ENCODE peak calls at places on chromosomes 1 and 21, in six cellular contexts. O is HCT116, X is GM23338, G is transverse colon, A is esophagus muscularis mucosa, M is stomach. L is an unnamed sample. For H3K36me3, the result is how much of the 10 kb centered on the place peaks cover.

GRCh38 chr21:44812640-44813039 is 5.2 kb downstream of the SUMO3 start:
- DNase-seq in G (no peak), X (no peak), O (no peak), A (no peak), M (peak), L (no peak)

GRCh38 chr1:112995890-112996289 is 39.9 kb upstream of the SLC16A1 start:
- DNase-seq in O (no peak), G (no peak), X (no peak), M (no peak), A (no peak), L (no peak)

GRCh38 chr1:40783001-40783905 is at the start of gene KCNQ4:
- DNase-seq in A (no peak), M (peak), O (no peak), X (peak), G (peak), L (peak)

GRCh38 chr1:98028800-98029199 is 108.0 kb upstream of the DPYD start:
- DNase-seq in G (no peak), X (no peak), O (no peak), M (no peak), A (no peak), L (no peak)

GRCh38 chr1:50681931-50682330 is 258.7 kb upstream of the DMRTA2 start:
- DNase-seq in G (no peak), X (no peak), A (no peak), M (no peak), O (peak), L (no peak)

GRCh38 chr1:198754670-198755069 is 115.8 kb downstream of the PTPRC start:
- DNase-seq in A (no peak), M (no peak), G (no peak), O (no peak), X (no peak), L (no peak)

GRCh38 chr1:9909222-9910046 is 635 bp downstream of the CTNNBIP1 start:
- DNase-seq in O (no peak), M (peak), A (no peak), X (peak), G (peak), L (no peak)

GRCh38 chr1:109392788-109393580 is 4.7 kb downstream of the SORT1 start:
- DNase-seq in X (no peak), G (peak), O (no peak), M (peak), A (no peak), L (peak)

GRCh38 chr1:920008-920407 is 3.7 kb upstream of the SAMD11 start:
- DNase-seq in O (no peak), A (no peak), X (no peak), G (no peak), M (no peak), L (no peak)

GRCh38 chr1:181056560-181056959 is 22.8 kb downstream of the MR1 start:
- DNase-seq in M (no peak), O (no peak), A (no peak), G (no peak), X (no peak), L (no peak)

DNA sequence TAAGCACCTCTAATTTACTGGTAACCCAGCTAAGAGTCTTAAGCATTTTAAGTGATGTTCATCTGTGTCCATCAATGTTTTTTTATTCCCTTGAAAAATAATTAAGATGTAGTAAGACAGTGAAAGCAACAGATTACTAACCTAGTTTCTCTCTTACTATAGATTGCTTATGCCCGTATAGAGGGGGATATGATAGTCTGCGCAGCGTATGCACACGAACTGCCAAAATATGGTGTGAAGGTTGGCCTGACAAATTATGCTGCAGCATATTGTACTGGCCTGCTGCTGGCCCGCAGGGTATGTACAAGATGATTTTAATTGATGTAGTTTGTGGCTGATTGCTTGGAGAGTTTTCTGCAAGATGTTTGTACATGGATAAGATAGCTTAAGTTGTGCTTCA is 2.8 kb downstream of the RPL5 start:
- DNase-seq in G (no peak), M (no peak), X (no peak), A (no peak), O (no peak), L (no peak)
- H3K27ac ChIP-seq in G (peak), M (no peak), X (peak), A (no peak), O (no peak), L (no peak)

DNA sequence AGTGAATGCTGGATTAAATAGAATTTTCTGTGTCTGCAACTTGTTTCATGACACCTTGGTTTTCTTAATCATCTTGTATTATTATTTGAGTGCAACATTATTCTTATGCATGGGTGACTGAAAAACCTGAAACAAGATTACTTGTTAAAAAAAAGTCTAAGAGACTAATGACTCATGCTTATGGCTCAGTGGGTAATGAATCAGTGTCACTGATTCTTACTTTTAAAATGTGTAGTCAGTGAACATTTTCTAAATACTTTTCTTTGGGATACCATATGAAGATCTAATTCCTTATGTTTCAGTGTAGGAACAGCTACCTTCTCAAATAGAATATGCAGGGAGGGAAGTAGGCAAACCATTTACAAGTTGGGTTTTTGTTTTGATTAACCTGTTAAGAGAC is 65.5 kb downstream of the PRKAA2 start:
- DNase-seq in A (no peak), X (no peak), G (no peak), O (no peak), M (no peak), L (no peak)
- TF ChIP-seq POLR2AphosphoS5 in A (no peak), X (no peak), G (no peak), O (no peak), M (no peak), L (no peak)

GRCh38 chr1:234604393-234604725 is 5.6 kb downstream of the IRF2BP2 start:
- DNase-seq in A (no peak), M (no peak), O (no peak), X (no peak), G (no peak), L (no peak)

GRCh38 chr1:234604726-234605492 is 5.1 kb downstream of the IRF2BP2 start:
- DNase-seq in X (no peak), M (no peak), O (no peak), A (no peak), G (no peak), L (no peak)

GRCh38 chr1:234602334-234603220 is 7.4 kb downstream of the IRF2BP2 start:
- DNase-seq in O (peak), M (peak), G (peak), A (no peak), X (no peak), L (peak)

GRCh38 chr1:234605493-234605982 is 4.4 kb downstream of the IRF2BP2 start:
- DNase-seq in O (no peak), A (no peak), G (no peak), M (no peak), X (no peak), L (no peak)

DNA sequence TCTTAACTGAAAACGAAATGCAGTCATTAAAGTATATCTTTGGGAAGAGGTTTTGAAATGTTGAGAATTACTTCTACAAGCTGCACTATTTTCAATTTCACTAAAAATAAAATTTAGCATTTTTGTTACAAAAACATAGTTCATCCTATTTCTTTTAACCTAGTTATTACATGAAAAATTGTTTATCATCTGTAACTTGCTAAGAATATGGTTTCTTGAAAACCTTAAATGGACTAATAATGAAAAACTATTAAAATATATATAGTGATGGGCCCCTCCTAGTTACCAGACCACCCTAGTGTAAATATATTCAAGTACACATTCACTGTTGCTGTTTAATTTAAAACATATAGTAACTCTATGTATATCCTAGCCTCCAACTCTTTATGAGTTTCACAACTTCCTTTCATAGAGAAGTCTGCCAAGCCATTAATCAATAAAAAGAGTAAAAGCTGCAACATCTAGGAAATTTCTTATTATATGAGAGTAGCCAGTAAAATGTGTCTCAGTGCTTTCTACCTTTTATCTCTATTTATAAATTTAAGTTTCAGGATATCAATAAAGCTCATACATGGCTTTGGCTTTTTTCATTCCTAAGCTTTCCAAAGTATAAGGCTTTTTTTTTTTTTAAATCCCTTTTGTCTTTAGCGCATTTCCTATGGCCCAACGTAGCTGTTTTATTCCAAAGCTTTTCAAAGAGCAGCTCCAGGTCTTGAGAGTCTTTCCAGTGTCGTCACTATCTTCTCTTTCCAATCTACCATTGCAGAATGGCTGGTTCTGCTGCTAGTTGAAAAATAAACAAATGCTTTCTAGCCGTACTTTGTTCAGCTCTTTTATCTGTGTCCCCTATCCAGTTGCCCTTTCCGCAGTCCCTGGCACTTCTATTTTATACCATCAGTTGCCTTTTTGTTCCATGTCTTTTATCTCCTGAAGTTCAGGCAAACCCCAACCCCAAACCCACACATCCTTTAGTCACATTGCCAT is 6.5 kb downstream of the IRF2BP2 start:
- DNase-seq in A (no peak), G (no peak), O (no peak), M (no peak), X (no peak), L (no peak)
- H3K36me3 ChIP-seq in A (under half), G (under half), O (under half), M (under half), X (under half), L (under half)

DNA sequence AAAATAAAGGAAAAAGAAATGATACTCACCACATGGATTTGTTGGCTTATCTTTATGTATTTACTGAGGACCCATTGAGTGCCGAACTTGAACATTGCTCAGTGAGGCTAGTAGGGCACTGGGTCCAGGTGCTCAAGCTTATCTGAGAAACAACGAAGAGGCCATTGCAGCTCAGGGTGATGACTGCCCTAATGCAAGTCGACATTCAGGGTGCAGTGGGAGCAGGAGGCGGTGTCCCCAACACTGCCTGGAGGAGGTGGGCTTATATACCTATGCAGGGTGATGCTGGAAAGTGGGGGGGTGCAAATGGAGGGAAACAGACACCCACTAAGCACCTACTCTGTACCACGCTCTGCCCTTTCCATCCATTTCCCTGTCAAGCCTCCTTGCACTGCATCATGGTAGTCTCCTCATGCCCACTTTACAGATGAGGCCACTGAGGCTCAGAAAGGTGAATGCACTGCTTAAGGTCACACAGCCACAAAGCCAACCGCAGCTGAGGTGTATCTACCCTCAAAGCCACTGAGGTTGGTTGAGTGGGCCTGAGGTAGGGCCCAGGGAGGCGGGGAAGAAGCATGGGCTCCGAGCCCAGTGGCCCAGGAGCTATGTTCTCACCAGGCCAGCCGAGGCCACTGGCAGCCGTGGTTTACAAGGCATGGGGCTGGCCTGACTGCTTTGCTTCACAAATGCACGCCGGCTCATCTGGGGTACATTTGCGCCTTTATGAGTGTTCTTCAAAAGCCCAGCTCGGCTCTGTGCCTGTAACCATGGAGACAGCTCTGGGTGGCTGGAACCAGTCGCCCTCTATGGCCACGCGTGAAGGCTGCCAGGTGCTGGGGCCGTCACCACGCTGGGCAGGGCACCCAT is 103.8 kb downstream of the EPHB2 start:
- DNase-seq in G (peak), A (no peak), M (no peak), O (no peak), X (no peak), L (peak)
- H3K27ac ChIP-seq in G (peak), A (no peak), M (no peak), O (no peak), X (no peak), L (peak)

DNA sequence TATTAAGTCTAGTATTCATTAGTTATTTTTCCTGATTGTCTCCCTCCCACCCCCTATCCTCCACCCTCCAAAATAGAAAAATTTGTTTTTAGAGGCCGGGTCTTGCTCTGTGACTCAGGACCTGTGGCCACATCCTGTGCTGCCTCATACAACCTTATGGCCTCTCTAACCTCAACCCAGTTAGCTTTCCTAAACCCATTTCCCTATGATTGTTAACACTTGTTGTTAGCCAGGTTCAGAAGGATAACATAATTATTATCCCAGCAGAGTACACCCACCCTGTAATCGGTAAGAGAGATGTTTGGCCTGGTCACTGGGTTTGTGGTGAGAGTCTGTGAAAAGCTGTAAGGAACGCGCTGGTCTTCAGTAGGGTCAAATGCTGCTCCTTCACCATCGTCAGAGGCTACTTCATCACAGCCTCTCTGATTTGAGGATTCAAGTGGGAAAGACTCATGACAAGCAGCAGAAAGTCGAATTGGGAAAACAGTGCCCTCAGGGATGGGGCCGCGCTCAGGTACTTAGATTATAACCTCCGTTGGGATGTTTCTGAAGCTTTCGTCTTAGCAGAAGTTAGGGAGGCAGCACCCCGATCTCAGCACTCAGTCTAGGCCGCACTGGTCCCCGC is 35.9 kb upstream of the HMGN1 start:
- DNase-seq in M (no peak), A (no peak), X (no peak), O (no peak), G (no peak), L (no peak)
- TF ChIP-seq POLR2AphosphoS5 in M (no peak), A (no peak), X (no peak), O (no peak), G (no peak), L (no peak)

DNA sequence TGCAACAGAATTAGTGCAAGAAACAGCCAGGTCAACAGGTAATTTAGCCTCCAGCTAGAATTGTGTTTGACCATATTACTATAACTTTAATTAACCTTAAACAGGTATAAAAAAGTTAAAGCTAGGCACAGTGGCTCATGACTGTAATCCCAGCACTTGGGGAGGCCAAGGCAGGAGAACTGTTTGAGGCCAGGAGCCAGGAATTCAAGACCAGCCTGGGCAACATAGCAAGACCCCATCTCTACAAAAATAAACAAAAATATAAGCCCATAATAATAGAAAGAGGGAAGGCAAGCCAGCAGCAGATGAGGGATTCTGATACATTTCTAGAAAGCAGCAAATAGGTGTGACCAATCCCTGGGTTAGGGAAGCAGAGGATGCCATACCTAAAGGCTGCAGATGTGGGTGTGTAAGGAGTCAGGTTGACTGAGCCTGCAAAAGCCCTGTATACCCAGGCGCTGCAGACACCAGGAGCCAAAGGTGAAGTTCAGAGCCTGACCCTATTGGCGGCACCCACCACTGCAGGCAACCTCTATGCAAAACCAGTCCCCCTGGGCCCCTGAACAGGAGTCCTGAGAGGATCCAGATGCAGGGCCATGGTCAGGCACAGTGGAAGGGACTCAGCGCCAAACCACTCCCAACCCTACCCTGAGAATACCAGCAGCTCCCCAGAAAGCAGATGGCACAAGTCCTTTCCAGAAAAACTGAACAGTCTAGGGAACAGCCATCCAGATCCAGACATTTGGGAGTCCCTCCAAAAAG is 19.3 kb upstream of the LSS start:
- DNase-seq in X (no peak), M (no peak), O (no peak), A (no peak), G (no peak), L (no peak)
- H3K36me3 ChIP-seq in X (half or more), M (half or more), O (half or more), A (half or more), G (half or more), L (under half)

GRCh38 chr1:92858564-92859399 is 26.9 kb downstream of the RPL5 start:
- DNase-seq in G (peak), X (peak), O (peak), M (peak), A (peak), L (peak)
- H3K27ac ChIP-seq in G (peak), X (no peak), O (no peak), M (no peak), A (peak), L (no peak)

GRCh38 chr1:111491070-111491469 is 12.4 kb downstream of the ADORA3 start:
- DNase-seq in A (no peak), O (no peak), M (no peak), X (no peak), G (no peak), L (no peak)

GRCh38 chr1:111486431-111486830 is 12.6 kb downstream of the C1orf162 start:
- DNase-seq in O (no peak), X (no peak), M (no peak), G (no peak), A (peak), L (no peak)

GRCh38 chr1:111488669-111489068 is 14.8 kb downstream of the ADORA3 start:
- DNase-seq in A (peak), M (no peak), O (no peak), G (no peak), X (no peak), L (no peak)

GRCh38 chr1:111490220-111490619 is 13.2 kb downstream of the ADORA3 start:
- DNase-seq in A (no peak), O (no peak), X (no peak), M (no peak), G (no peak), L (no peak)

DNA sequence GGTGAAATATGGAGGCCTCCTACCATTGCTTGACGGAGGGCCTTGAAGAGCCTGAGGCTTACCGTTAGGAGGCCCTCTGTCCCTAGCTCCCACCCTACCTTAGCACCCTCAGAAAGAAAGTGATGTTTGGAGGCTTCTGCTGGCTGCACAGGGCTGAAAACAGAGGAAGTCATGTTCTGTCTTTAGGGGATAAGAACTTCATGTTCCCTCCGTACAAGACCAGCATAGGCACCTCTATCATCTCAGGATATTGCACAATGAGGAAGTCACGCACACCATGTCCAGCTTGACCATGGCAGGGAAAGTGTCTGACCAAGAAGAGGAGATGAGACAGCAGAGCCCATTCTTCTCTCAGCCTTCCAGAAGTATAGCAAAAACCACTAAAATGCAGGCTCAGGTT is 13.8 kb downstream of the ADORA3 start:
- DNase-seq in O (no peak), G (peak), X (no peak), M (no peak), A (no peak), L (no peak)
- TF ChIP-seq POLR2AphosphoS5 in O (no peak), G (peak), X (no peak), M (peak), A (no peak), L (no peak)

GRCh38 chr1:39425634-39426033 is 65.8 kb upstream of the BMP8A start:
- DNase-seq in O (no peak), A (no peak), G (no peak), X (no peak), M (no peak), L (no peak)
- H3K36me3 ChIP-seq in O (under half), A (half or more), G (under half), X (half or more), M (half or more), L (under half)

DNA sequence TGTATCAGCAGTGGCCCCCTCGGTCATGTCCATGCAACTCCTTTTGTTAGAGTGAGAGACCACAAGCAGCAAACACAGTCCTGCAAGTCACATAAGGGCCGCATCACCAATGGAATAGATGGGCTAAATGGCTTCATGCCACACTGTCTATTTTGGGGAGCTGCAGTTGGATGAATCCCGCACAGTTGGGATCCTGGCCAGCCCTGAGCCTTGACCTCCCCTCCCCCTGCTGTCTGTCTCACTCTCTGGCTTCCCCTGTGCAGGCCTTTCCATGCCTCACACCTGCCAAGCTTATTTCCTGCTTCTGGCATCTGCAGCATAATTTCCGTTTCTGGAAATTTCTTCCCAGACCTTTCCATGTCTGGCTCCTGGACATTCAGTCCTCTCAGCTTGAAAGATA is 57.0 kb downstream of the CNIH3 start:
- DNase-seq in O (no peak), M (no peak), A (no peak), G (no peak), X (no peak), L (no peak)
- H3K27ac ChIP-seq in O (no peak), M (no peak), A (no peak), G (no peak), X (no peak), L (no peak)